ENCODE peak calls at places on chromosome 7, in nine cellular contexts. One of them, this sample, is unnamed.

GRCh38 chr7:152145853-152146466 is 120.5 kb downstream of the GALNT11 start:
- DNase-seq in uterus: no peak
- DNase-seq in ovary: no peak
- DNase-seq in A549: peak
- DNase-seq in IMR-90: peak
- DNase-seq in heart left ventricle: no peak
- DNase-seq in sigmoid colon: no peak
- DNase-seq in Peyer's patch: no peak
- DNase-seq in stomach: no peak
- DNase-seq in this sample: no peak

GRCh38 chr7:147296201-147296600 is 1179.6 kb downstream of the CNTNAP2 start:
- DNase-seq in ovary: no peak
- DNase-seq in Peyer's patch: no peak
- DNase-seq in stomach: no peak
- DNase-seq in A549: no peak
- DNase-seq in sigmoid colon: no peak
- DNase-seq in heart left ventricle: no peak
- DNase-seq in uterus: no peak
- DNase-seq in IMR-90: no peak
- DNase-seq in this sample: no peak

GRCh38 chr7:140540142-140540777 is 61.0 kb upstream of the MKRN1 start:
- DNase-seq in sigmoid colon: no peak
- DNase-seq in uterus: no peak
- DNase-seq in A549: no peak
- DNase-seq in heart left ventricle: no peak
- DNase-seq in Peyer's patch: no peak
- DNase-seq in IMR-90: no peak
- DNase-seq in ovary: peak
- DNase-seq in stomach: no peak
- DNase-seq in this sample: no peak

GRCh38 chr7:46871516-46871915 is 710.4 kb downstream of the TNS3 start:
- DNase-seq in sigmoid colon: no peak
- DNase-seq in A549: no peak
- DNase-seq in Peyer's patch: no peak
- DNase-seq in ovary: no peak
- DNase-seq in uterus: no peak
- DNase-seq in IMR-90: no peak
- DNase-seq in heart left ventricle: no peak
- DNase-seq in stomach: no peak
- DNase-seq in this sample: no peak

GRCh38 chr7:38744746-38745145 is 113.6 kb upstream of the AMPH start:
- DNase-seq in Peyer's patch: no peak
- DNase-seq in IMR-90: peak
- DNase-seq in uterus: no peak
- DNase-seq in heart left ventricle: no peak
- DNase-seq in stomach: no peak
- DNase-seq in sigmoid colon: no peak
- DNase-seq in A549: no peak
- DNase-seq in ovary: no peak
- DNase-seq in this sample: no peak

GRCh38 chr7:77453531-77453930 is 37.4 kb upstream of the GSAP start:
- DNase-seq in A549: no peak
- DNase-seq in uterus: no peak
- DNase-seq in heart left ventricle: peak
- DNase-seq in ovary: no peak
- DNase-seq in sigmoid colon: no peak
- DNase-seq in Peyer's patch: no peak
- DNase-seq in stomach: no peak
- DNase-seq in IMR-90: peak
- DNase-seq in this sample: no peak

GRCh38 chr7:28922618-28923331 is 35.4 kb downstream of the TRIL start:
- DNase-seq in heart left ventricle: peak
- DNase-seq in Peyer's patch: peak
- DNase-seq in stomach: peak
- DNase-seq in uterus: peak
- DNase-seq in A549: peak
- DNase-seq in ovary: peak
- DNase-seq in sigmoid colon: peak
- DNase-seq in IMR-90: peak
- DNase-seq in this sample: peak

GRCh38 chr7:141533149-141533949 is 17.9 kb upstream of the AGK start:
- DNase-seq in stomach: peak
- DNase-seq in heart left ventricle: peak
- DNase-seq in uterus: peak
- DNase-seq in sigmoid colon: peak
- DNase-seq in A549: peak
- DNase-seq in IMR-90: peak
- DNase-seq in Peyer's patch: peak
- DNase-seq in ovary: peak
- DNase-seq in this sample: no peak

GRCh38 chr7:18045171-18045570 is 17.5 kb upstream of the PRPS1L1 start:
- DNase-seq in sigmoid colon: no peak
- DNase-seq in uterus: no peak
- DNase-seq in A549: no peak
- DNase-seq in heart left ventricle: no peak
- DNase-seq in Peyer's patch: no peak
- DNase-seq in IMR-90: no peak
- DNase-seq in ovary: no peak
- DNase-seq in stomach: no peak
- DNase-seq in this sample: no peak

GRCh38 chr7:18040196-18040595 is 12.6 kb upstream of the PRPS1L1 start:
- DNase-seq in heart left ventricle: no peak
- DNase-seq in ovary: no peak
- DNase-seq in sigmoid colon: no peak
- DNase-seq in A549: no peak
- DNase-seq in Peyer's patch: no peak
- DNase-seq in uterus: no peak
- DNase-seq in IMR-90: peak
- DNase-seq in stomach: no peak
- DNase-seq in this sample: no peak

GRCh38 chr7:18038391-18038790 is 10.7 kb upstream of the PRPS1L1 start:
- DNase-seq in IMR-90: no peak
- DNase-seq in sigmoid colon: no peak
- DNase-seq in stomach: no peak
- DNase-seq in ovary: no peak
- DNase-seq in A549: no peak
- DNase-seq in Peyer's patch: no peak
- DNase-seq in heart left ventricle: no peak
- DNase-seq in uterus: no peak
- DNase-seq in this sample: no peak

GRCh38 chr7:18037609-18038008 is 10.0 kb upstream of the PRPS1L1 start:
- DNase-seq in heart left ventricle: no peak
- DNase-seq in sigmoid colon: no peak
- DNase-seq in ovary: no peak
- DNase-seq in uterus: no peak
- DNase-seq in stomach: no peak
- DNase-seq in A549: no peak
- DNase-seq in IMR-90: no peak
- DNase-seq in Peyer's patch: no peak
- DNase-seq in this sample: no peak

GRCh38 chr7:18041202-18041601 is 13.6 kb upstream of the PRPS1L1 start:
- DNase-seq in ovary: no peak
- DNase-seq in IMR-90: peak
- DNase-seq in A549: no peak
- DNase-seq in stomach: no peak
- DNase-seq in sigmoid colon: no peak
- DNase-seq in heart left ventricle: no peak
- DNase-seq in uterus: no peak
- DNase-seq in Peyer's patch: no peak
- DNase-seq in this sample: no peak
- H3K27ac ChIP-seq in ovary: no peak
- H3K27ac ChIP-seq in IMR-90: peak
- H3K27ac ChIP-seq in A549: no peak
- H3K27ac ChIP-seq in stomach: no peak
- H3K27ac ChIP-seq in sigmoid colon: no peak
- H3K27ac ChIP-seq in heart left ventricle: no peak
- H3K27ac ChIP-seq in uterus: no peak
- H3K27ac ChIP-seq in Peyer's patch: no peak
- H3K27ac ChIP-seq in this sample: no peak

GRCh38 chr7:138519061-138519798 is 59.2 kb downstream of the TRIM24 start:
- DNase-seq in heart left ventricle: no peak
- DNase-seq in uterus: no peak
- DNase-seq in IMR-90: no peak
- DNase-seq in ovary: no peak
- DNase-seq in A549: no peak
- DNase-seq in Peyer's patch: no peak
- DNase-seq in stomach: no peak
- DNase-seq in sigmoid colon: no peak
- DNase-seq in this sample: no peak

GRCh38 chr7:138520742-138521141 is 60.7 kb downstream of the TRIM24 start:
- DNase-seq in Peyer's patch: no peak
- DNase-seq in heart left ventricle: no peak
- DNase-seq in sigmoid colon: no peak
- DNase-seq in stomach: no peak
- DNase-seq in uterus: no peak
- DNase-seq in A549: no peak
- DNase-seq in ovary: no peak
- DNase-seq in IMR-90: no peak
- DNase-seq in this sample: no peak

GRCh38 chr7:138524259-138524658 is 64.2 kb downstream of the TRIM24 start:
- DNase-seq in stomach: no peak
- DNase-seq in ovary: no peak
- DNase-seq in IMR-90: no peak
- DNase-seq in Peyer's patch: no peak
- DNase-seq in heart left ventricle: no peak
- DNase-seq in A549: no peak
- DNase-seq in uterus: no peak
- DNase-seq in sigmoid colon: no peak
- DNase-seq in this sample: no peak

GRCh38 chr7:138525757-138526156 is 65.7 kb downstream of the TRIM24 start:
- DNase-seq in stomach: no peak
- DNase-seq in A549: no peak
- DNase-seq in heart left ventricle: no peak
- DNase-seq in sigmoid colon: no peak
- DNase-seq in uterus: no peak
- DNase-seq in IMR-90: no peak
- DNase-seq in ovary: no peak
- DNase-seq in Peyer's patch: no peak
- DNase-seq in this sample: no peak

DNA sequence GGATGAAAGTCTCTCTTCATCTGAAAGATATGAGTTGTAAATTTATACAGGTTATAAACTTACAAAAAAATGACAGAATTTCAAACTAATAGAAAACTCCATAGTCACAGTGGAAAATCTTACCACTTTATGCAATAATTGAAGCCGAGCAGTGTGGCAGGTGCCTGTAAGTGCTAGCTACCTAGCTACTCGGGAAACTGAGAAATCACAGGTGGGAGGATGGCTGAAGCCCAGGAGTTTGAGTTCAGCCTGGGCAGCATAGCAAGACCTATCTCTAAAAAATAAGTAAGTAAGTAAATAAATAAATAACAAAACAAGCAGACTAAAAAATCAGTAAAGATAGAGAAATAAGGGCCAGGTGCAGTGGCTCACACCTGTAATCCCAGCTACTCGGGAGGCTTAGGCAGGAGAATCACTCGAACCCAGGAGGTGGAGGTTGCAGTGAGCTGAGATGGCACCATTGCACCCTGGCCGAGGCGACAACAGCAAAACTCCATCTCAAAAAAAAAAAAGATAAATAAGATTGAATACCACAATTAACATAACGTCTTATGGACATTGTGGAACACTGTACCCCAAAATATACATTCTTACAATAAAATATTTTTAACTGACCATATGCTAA is 61.9 kb downstream of the TRIM24 start:
- DNase-seq in IMR-90: no peak
- DNase-seq in sigmoid colon: no peak
- DNase-seq in Peyer's patch: no peak
- DNase-seq in uterus: no peak
- DNase-seq in ovary: no peak
- DNase-seq in heart left ventricle: no peak
- DNase-seq in A549: no peak
- DNase-seq in stomach: no peak
- DNase-seq in this sample: no peak
- TF ChIP-seq POLR2A in IMR-90: no peak
- TF ChIP-seq POLR2A in sigmoid colon: no peak
- TF ChIP-seq POLR2A in Peyer's patch: no peak
- TF ChIP-seq POLR2A in uterus: no peak
- TF ChIP-seq POLR2A in ovary: no peak
- TF ChIP-seq POLR2A in heart left ventricle: no peak
- TF ChIP-seq POLR2A in A549: no peak
- TF ChIP-seq POLR2A in stomach: no peak
- TF ChIP-seq POLR2A in this sample: no peak

DNA sequence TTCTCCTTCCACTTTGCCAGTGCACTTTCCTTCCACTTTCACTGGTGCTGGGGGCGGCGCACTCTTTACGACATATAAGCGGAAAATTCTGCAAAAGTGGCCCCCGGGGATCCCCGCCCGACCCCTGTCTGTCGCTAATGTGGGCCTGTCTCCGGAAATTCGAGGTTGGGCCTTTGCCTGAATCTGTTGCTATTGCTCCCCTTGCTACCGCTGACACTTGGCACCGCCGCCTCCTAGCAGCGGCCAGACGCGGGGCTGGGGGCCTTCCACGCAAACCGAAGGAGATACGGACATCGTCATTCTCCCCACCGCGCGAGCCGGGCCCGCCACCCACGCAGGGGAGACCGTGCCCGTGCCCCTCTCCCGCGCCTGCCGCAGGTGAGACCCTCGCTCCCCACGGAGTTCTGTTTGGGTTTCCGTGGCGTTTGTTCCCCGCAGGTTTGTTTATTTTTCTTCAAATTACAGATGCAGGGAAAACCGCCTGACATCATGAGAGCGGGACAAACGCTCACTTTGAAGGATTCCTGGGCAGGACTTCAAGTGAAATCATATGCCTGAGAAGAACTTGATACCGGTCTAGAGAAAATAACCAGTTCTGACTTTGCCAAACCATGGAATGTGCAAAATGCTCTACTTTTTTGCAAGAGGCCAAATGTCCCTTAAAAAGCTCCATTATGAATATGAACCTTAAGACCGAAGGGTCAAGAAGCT is 5.0 kb downstream of the TWIST1 start:
- DNase-seq in uterus: no peak
- DNase-seq in stomach: no peak
- DNase-seq in Peyer's patch: no peak
- DNase-seq in sigmoid colon: peak
- DNase-seq in heart left ventricle: peak
- DNase-seq in ovary: no peak
- DNase-seq in A549: no peak
- DNase-seq in IMR-90: peak
- DNase-seq in this sample: no peak
- TF ChIP-seq CTCF in uterus: no peak
- TF ChIP-seq CTCF in stomach: no peak
- TF ChIP-seq CTCF in Peyer's patch: no peak
- TF ChIP-seq CTCF in sigmoid colon: no peak
- TF ChIP-seq CTCF in heart left ventricle: no peak
- TF ChIP-seq CTCF in ovary: no peak
- TF ChIP-seq CTCF in A549: no peak
- TF ChIP-seq CTCF in IMR-90: no peak
- TF ChIP-seq CTCF in this sample: no peak

DNA sequence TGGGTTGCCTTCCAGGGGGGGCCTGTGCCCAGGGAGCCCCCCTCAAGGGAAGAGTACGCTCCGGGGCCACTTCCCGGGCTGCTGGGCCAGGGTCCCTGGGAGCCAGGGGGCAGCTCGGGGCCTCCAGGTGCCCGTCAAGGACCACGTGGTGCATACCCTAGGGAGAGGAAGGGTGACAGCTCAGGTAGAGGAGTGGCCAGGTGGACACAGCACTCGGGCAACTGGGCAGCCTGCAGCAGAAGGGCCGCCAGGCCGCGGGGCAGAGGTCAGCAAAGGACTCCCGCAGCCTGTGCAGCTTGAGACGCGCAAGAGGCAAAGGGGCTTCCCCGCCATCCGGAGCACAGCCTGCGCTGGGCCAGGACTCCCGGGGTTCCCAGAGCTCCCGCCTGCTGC is 26.4 kb downstream of the AP5Z1 start:
- DNase-seq in uterus: no peak
- DNase-seq in IMR-90: no peak
- DNase-seq in A549: no peak
- DNase-seq in stomach: no peak
- DNase-seq in heart left ventricle: no peak
- DNase-seq in Peyer's patch: no peak
- DNase-seq in sigmoid colon: no peak
- DNase-seq in ovary: no peak
- DNase-seq in this sample: no peak
- H3K27ac ChIP-seq in uterus: no peak
- H3K27ac ChIP-seq in IMR-90: no peak
- H3K27ac ChIP-seq in A549: no peak
- H3K27ac ChIP-seq in stomach: no peak
- H3K27ac ChIP-seq in heart left ventricle: no peak
- H3K27ac ChIP-seq in Peyer's patch: no peak
- H3K27ac ChIP-seq in sigmoid colon: no peak
- H3K27ac ChIP-seq in ovary: no peak
- H3K27ac ChIP-seq in this sample: no peak

This sample was measured in suprapubic skin.